ENCODE peak calls at places on chromosomes 11 and 22, in six cellular contexts. T is DND-41, P is ascending aorta, A is suprapubic skin, L is psoas muscle, X is breast epithelium. G is an unnamed sample.

GRCh38 chr11:62804310-62805043 is 763 bp downstream of the NXF1 start:
- DNase-seq in T (no peak), P (no peak), A (no peak), L (no peak), X (no peak), G (no peak)

GRCh38 chr11:64990222-64990918 is 6.4 kb downstream of the BATF2 start:
- DNase-seq in T (no peak), P (no peak), A (no peak), L (peak; percentile 45), X (no peak), G (no peak)

GRCh38 chr22:41021039-41021654 is 70.0 kb downstream of the RBX1 start:
- DNase-seq in T (peak; percentile 14), P (no peak), A (peak; percentile 66), L (peak; percentile 13), X (peak; percentile 20), G (no peak)

GRCh38 chr11:111766834-111767142 is 599 bp upstream of the PPP2R1B start:
- DNase-seq in T (no peak), P (no peak), A (no peak), L (no peak), X (no peak), G (no peak)

GRCh38 chr11:36818410-36818809 is 220.4 kb upstream of the RAG2 start:
- DNase-seq in T (peak; percentile 9), P (no peak), A (no peak), L (no peak), X (no peak), G (no peak)

GRCh38 chr22:34414467-34415440 is 494.5 kb upstream of the LARGE1 start:
- DNase-seq in T (peak; percentile 74), P (no peak), A (no peak), L (no peak), X (peak; percentile 20), G (no peak)

GRCh38 chr11:47236482-47236881 is 12.1 kb downstream of the ACP2 start:
- DNase-seq in T (no peak), P (no peak), A (no peak), L (no peak), X (no peak), G (no peak)

GRCh38 chr11:34600339-34601084 is 20.4 kb upstream of the EHF start:
- DNase-seq in T (no peak), P (no peak), A (no peak), L (no peak), X (no peak), G (no peak)

GRCh38 chr11:123454060-123454651 is 24.1 kb downstream of the GRAMD1B start:
- DNase-seq in T (peak; percentile 24), P (no peak), A (no peak), L (no peak), X (peak; percentile 60), G (peak; percentile 52)

GRCh38 chr22:49998718-49999062 is 13.9 kb downstream of the IL17REL start:
- DNase-seq in T (no peak), P (no peak), A (no peak), L (no peak), X (no peak), G (no peak)

GRCh38 chr11:33560729-33561128 is 139.9 kb downstream of the C11orf91 start:
- DNase-seq in T (no peak), P (no peak), A (no peak), L (no peak), X (no peak), G (no peak)

DNA sequence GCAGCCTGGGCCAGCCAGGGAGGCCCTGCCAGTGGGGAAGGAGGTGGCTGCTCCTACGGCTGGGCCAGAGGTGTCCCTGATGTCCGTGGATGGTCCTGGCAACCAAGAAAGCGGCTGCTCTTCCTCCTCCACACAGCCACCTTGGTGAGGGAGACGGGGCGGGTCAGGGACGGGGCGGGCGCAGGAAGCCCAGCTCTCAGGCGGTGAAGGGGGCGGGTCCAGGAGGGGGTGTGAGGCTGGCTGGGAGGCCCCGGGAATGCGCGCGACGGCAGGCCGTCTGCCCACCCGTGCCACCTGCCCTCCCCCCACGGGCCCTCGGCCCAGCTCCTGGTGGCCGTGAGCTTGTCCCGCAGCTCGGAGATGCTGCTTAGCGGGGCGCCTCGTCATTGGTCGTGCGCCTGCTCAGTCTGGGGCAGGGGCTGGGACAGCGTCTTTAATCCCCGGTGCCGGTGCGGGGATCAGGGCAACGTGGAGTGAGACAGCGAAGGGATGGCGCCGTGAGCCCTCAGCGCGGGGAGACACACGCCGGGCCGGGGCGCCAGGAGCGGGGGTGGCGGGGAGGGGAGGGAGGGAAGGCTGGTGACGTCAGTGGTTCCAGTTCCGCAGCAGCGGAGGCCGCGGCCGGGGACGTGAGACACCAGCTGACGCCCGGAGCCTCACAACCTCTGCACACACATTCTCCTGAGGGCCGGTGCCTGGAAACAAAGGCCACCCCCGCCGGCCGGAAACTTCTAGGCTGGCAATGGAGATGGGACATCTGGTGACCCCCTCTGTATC is 6.7 kb upstream of the BRSK2 start:
- DNase-seq in T (peak; percentile 46), P (peak; percentile 68), A (peak; percentile 87), L (peak; percentile 80), X (peak; percentile 66), G (peak; percentile 74)
- H3K4me3 ChIP-seq in T (no peak overlapping the region), P (peak overlapping the region; percentile 55), A (peak overlapping the region; percentile 56), L (peak overlapping the region; percentile 63), X (peak overlapping the region; percentile 81), G (no peak overlapping the region)

GRCh38 chr11:74196781-74197486 is 25.8 kb downstream of the PPME1 start:
- DNase-seq in T (no peak), P (no peak), A (no peak), L (no peak), X (no peak), G (no peak)

GRCh38 chr11:74195828-74196227 is 24.7 kb downstream of the PPME1 start:
- DNase-seq in T (no peak), P (no peak), A (no peak), L (no peak), X (no peak), G (no peak)
- H3K27me3 ChIP-seq in T (no peaks in the 10 kb centered on the region), P (no peaks in the 10 kb centered on the region), A (no peaks in the 10 kb centered on the region), L (no peaks in the 10 kb centered on the region), X (no peaks in the 10 kb centered on the region), G (no peaks in the 10 kb centered on the region)

GRCh38 chr22:35861451-35861850 is 143.8 kb downstream of the APOL5 start:
- DNase-seq in T (no peak), P (no peak), A (no peak), L (no peak), X (no peak), G (no peak)
- H3K4me1 ChIP-seq in T (no peaks in the 10 kb centered on the region), P (no peaks in the 10 kb centered on the region), A (no peaks in the 10 kb centered on the region), L (peaks cover 61% of the 10 kb centered on the region), X (no peaks in the 10 kb centered on the region), G (no peaks in the 10 kb centered on the region)

GRCh38 chr11:29190313-29190712 is 826.5 kb downstream of the KCNA4 start:
- DNase-seq in T (no peak), P (no peak), A (no peak), L (no peak), X (no peak), G (no peak)

GRCh38 chr11:29183301-29183700 is 833.5 kb downstream of the KCNA4 start:
- DNase-seq in T (no peak), P (no peak), A (no peak), L (no peak), X (no peak), G (no peak)

GRCh38 chr11:29184939-29185890 is 831.6 kb downstream of the KCNA4 start:
- DNase-seq in T (no peak), P (no peak), A (no peak), L (no peak), X (no peak), G (no peak)
- H3K4me3 ChIP-seq in T (no peak overlapping the region), P (no peak overlapping the region), A (no peak overlapping the region), L (no peak overlapping the region), X (no peak overlapping the region), G (no peak overlapping the region)

GRCh38 chr22:27097933-27098332 is 440.5 kb downstream of the MIAT start:
- DNase-seq in T (no peak), P (no peak), A (no peak), L (no peak), X (no peak), G (no peak)
- H3K27me3 ChIP-seq in T (peaks cover 2% of the 10 kb centered on the region), P (no peaks in the 10 kb centered on the region), A (peaks cover 33% of the 10 kb centered on the region), L (no peaks in the 10 kb centered on the region), X (no peaks in the 10 kb centered on the region), G (no peaks in the 10 kb centered on the region)

GRCh38 chr11:114256176-114256897 is 39.9 kb upstream of the NNMT start:
- DNase-seq in T (no peak), P (no peak), A (no peak), L (no peak), X (no peak), G (no peak)
- H3K4me1 ChIP-seq in T (no peaks in the 10 kb centered on the region), P (peaks cover 24% of the 10 kb centered on the region), A (peaks cover 53% of the 10 kb centered on the region), L (peaks cover 69% of the 10 kb centered on the region), X (no peaks in the 10 kb centered on the region), G (no peaks in the 10 kb centered on the region)

GRCh38 chr11:93784935-93785360 is 866 bp downstream of the MED17 start:
- DNase-seq in T (no peak), P (no peak), A (no peak), L (no peak), X (no peak), G (no peak)
- H3K4me3 ChIP-seq in T (peak overlapping the region; percentile 80), P (peak overlapping the region; percentile 97), A (peak overlapping the region; percentile 78), L (peak overlapping the region; percentile 94), X (peak overlapping the region; percentile 99), G (peak overlapping the region; percentile 94)

GRCh38 chr11:45663486-45664375 is 1.7 kb downstream of the CHST1 start:
- DNase-seq in T (no peak), P (no peak), A (peak; percentile 60), L (no peak), X (no peak), G (no peak)
- H3K27me3 ChIP-seq in T (peaks cover 37% of the 10 kb centered on the region), P (no peaks in the 10 kb centered on the region), A (peaks cover 69% of the 10 kb centered on the region), L (no peaks in the 10 kb centered on the region), X (no peaks in the 10 kb centered on the region), G (peaks cover 26% of the 10 kb centered on the region)

GRCh38 chr11:44223261-44223660 is 86.7 kb downstream of the ALX4 start:
- DNase-seq in T (no peak), P (no peak), A (no peak), L (no peak), X (no peak), G (no peak)
- H3K4me1 ChIP-seq in T (no peaks in the 10 kb centered on the region), P (no peaks in the 10 kb centered on the region), A (no peaks in the 10 kb centered on the region), L (no peaks in the 10 kb centered on the region), X (no peaks in the 10 kb centered on the region), G (peaks cover 9% of the 10 kb centered on the region)

G was measured in CD4-positive, alpha-beta memory T cell.